ENCODE peak calls at places on chromosomes 6 and 20, in eight cellular contexts. V is neural crest cell; W is left cardiac atrium; J is stimulated activated CD4-positive, alpha-beta T cell treated with anti-CD3 and anti-CD28 coated beads, TNF-alpha, amount 100 ng/mL, for 24 hours; P is iPS DF 19.7; U is stimulated activated naive CD4-positive, alpha-beta T cell; R is RCC 7860; Z is PC-9. F is an unnamed sample.

GRCh38 chr6:151254451-151255081 is 14.8 kb downstream of the AKAP12 start:
- DNase-seq in V (no peak), U (no peak), P (no peak), Z (peak), J (no peak), R (peak), W (no peak), F (peak)

GRCh38 chr20:15814360-15814759 is 758.9 kb downstream of the KIF16B start:
- DNase-seq in R (no peak), P (no peak), V (no peak), W (no peak), J (no peak), Z (no peak), U (no peak), F (no peak)

GRCh38 chr6:56841751-56842150 is 113.2 kb upstream of the BEND6 start:
- DNase-seq in R (no peak), V (no peak), J (no peak), P (no peak), U (no peak), Z (no peak), W (no peak), F (no peak)

GRCh38 chr6:36345681-36346417 is 9.2 kb upstream of the BNIP5 start:
- DNase-seq in P (no peak), J (no peak), Z (no peak), U (no peak), W (no peak), V (no peak), R (no peak), F (no peak)

GRCh38 chr20:6882911-6883310 is 115.4 kb downstream of the BMP2 start:
- DNase-seq in Z (peak), P (no peak), R (no peak), V (no peak), W (no peak), J (no peak), U (no peak), F (no peak)

GRCh38 chr6:156543431-156543830 is 233.7 kb upstream of the ARID1B start:
- DNase-seq in J (no peak), V (no peak), R (no peak), Z (no peak), P (no peak), U (no peak), W (no peak), F (no peak)

GRCh38 chr20:41613321-41613720 is 4.9 kb downstream of the CHD6 start:
- DNase-seq in J (no peak), R (no peak), V (no peak), P (no peak), U (no peak), Z (no peak), W (no peak), F (no peak)

GRCh38 chr20:32681175-32682084 is 7.7 kb upstream of the C20orf203 start:
- DNase-seq in R (peak), W (no peak), J (no peak), P (no peak), U (no peak), Z (peak), V (peak), F (no peak)

GRCh38 chr6:167968091-167968490 is 29.4 kb upstream of the KIF25 start:
- DNase-seq in R (no peak), U (no peak), J (peak), Z (no peak), V (peak), P (no peak), W (no peak), F (no peak)

GRCh38 chr6:17103715-17104114 is 1.9 kb downstream of the STMND1 start:
- DNase-seq in U (no peak), Z (no peak), P (no peak), J (no peak), V (no peak), R (no peak), W (no peak), F (no peak)

GRCh38 chr6:15510121-15510520 is 152.7 kb downstream of the DTNBP1 start:
- DNase-seq in R (no peak), P (no peak), W (no peak), U (no peak), V (no peak), J (no peak), Z (no peak), F (no peak)

GRCh38 chr6:157314705-157315321 is 8.5 kb downstream of the TMEM242 start:
- DNase-seq in W (no peak), P (no peak), J (no peak), U (no peak), V (no peak), Z (peak), R (peak), F (peak)

GRCh38 chr20:56439784-56440291 is 27.8 kb downstream of the CASS4 start:
- DNase-seq in W (peak), R (peak), P (no peak), V (no peak), J (no peak), U (no peak), Z (peak), F (peak)

GRCh38 chr6:170209354-170210025 is 81.4 kb downstream of the DLL1 start:
- DNase-seq in R (no peak), J (no peak), U (no peak), V (no peak), Z (no peak), P (no peak), W (no peak), F (no peak)

GRCh38 chr6:2970753-2971419 is 481 bp downstream of the SERPINB6 start:
- DNase-seq in W (peak), V (no peak), J (peak), R (peak), Z (no peak), P (no peak), U (peak), F (peak)

GRCh38 chr6:7440476-7440875 is 50.9 kb downstream of the RIOK1 start:
- DNase-seq in W (no peak), U (no peak), V (no peak), R (no peak), Z (no peak), J (no peak), P (no peak), F (peak)

GRCh38 chr6:111566222-111566717 is 39.4 kb downstream of the TRAF3IP2 start:
- DNase-seq in W (no peak), Z (no peak), U (no peak), P (no peak), J (no peak), V (no peak), R (no peak), F (no peak)

GRCh38 chr6:135180458-135181332 is at the start of gene MYB:
- DNase-seq in R (peak), W (peak), V (peak), P (no peak), U (peak), Z (peak), J (peak), F (peak)

GRCh38 chr6:26270121-26270861 is 94.7 kb upstream of the BTN3A2 start:
- DNase-seq in U (no peak), V (no peak), J (no peak), R (peak), W (no peak), Z (no peak), P (no peak), F (no peak)

GRCh38 chr6:53295176-53295575 is 53.6 kb downstream of the ELOVL5 start:
- DNase-seq in P (no peak), R (no peak), Z (no peak), V (no peak), W (no peak), U (no peak), J (no peak), F (no peak)

GRCh38 chr6:157029980-157030690 is 253.0 kb downstream of the ARID1B start:
- DNase-seq in Z (no peak), R (no peak), P (no peak), J (no peak), V (no peak), W (no peak), U (no peak), F (no peak)

GRCh38 chr20:5662769-5663168 is 87.4 kb upstream of the SHLD1 start:
- DNase-seq in J (no peak), U (no peak), V (no peak), W (no peak), P (no peak), R (no peak), Z (no peak), F (no peak)

GRCh38 chr20:17681741-17682102 is 320 bp downstream of the RRBP1 start:
- DNase-seq in P (no peak), W (no peak), Z (no peak), U (no peak), J (no peak), R (no peak), V (no peak), F (no peak)

GRCh38 chr20:2042400-2042799 is 48.5 kb upstream of the PDYN start:
- DNase-seq in V (no peak), R (peak), J (no peak), P (no peak), W (no peak), Z (no peak), U (no peak), F (peak)

GRCh38 chr20:50868509-50869495 is 62.4 kb downstream of the ADNP start:
- DNase-seq in P (no peak), V (no peak), W (no peak), Z (peak), U (no peak), R (no peak), J (no peak), F (no peak)

GRCh38 chr6:93419304-93420162 is at the start of gene EPHA7:
- DNase-seq in U (peak), J (peak), W (peak), R (peak), V (peak), P (peak), Z (peak), F (peak)

GRCh38 chr6:148528292-148528691 is 185.7 kb downstream of the SASH1 start:
- DNase-seq in W (no peak), J (no peak), P (no peak), Z (no peak), R (no peak), U (no peak), V (no peak), F (no peak)

GRCh38 chr6:33578588-33579011 is 1.5 kb downstream of the BAK1 start:
- DNase-seq in U (peak), W (no peak), Z (no peak), R (no peak), V (no peak), J (no peak), P (no peak), F (no peak)

GRCh38 chr20:45426621-45427020 is 10.7 kb downstream of the PIGT start:
- DNase-seq in J (no peak), R (no peak), W (no peak), V (no peak), Z (no peak), U (no peak), P (no peak), F (no peak)

GRCh38 chr20:17077030-17077429 is 149.8 kb upstream of the PCSK2 start:
- DNase-seq in P (no peak), W (no peak), R (no peak), U (no peak), J (no peak), Z (no peak), V (no peak), F (no peak)

GRCh38 chr6:130517444-130517931 is 151.7 kb downstream of the TMEM200A start:
- DNase-seq in W (no peak), P (no peak), J (no peak), R (peak), U (no peak), Z (peak), V (no peak), F (no peak)

GRCh38 chr20:13325796-13326340 is 104.8 kb downstream of the ISM1 start:
- DNase-seq in P (no peak), J (no peak), Z (no peak), R (no peak), W (no peak), U (no peak), V (no peak), F (no peak)

GRCh38 chr6:121435444-121436069 is at the start of gene GJA1:
- DNase-seq in Z (no peak), U (no peak), V (peak), J (no peak), P (peak), R (peak), W (peak), F (peak)

GRCh38 chr6:140774080-140774505 is 1358.6 kb upstream of the GJE1 start:
- DNase-seq in U (no peak), V (no peak), J (no peak), R (peak), W (no peak), P (no peak), Z (no peak), F (peak)

GRCh38 chr20:38059832-38060231 is 26.3 kb downstream of the RPRD1B start:
- DNase-seq in R (no peak), U (no peak), W (no peak), J (no peak), V (no peak), Z (no peak), P (no peak), F (no peak)

GRCh38 chr6:28281288-28282064 is at the start of gene PGBD1:
- DNase-seq in R (peak), J (peak), U (no peak), P (peak), V (peak), Z (peak), W (peak), F (peak)

GRCh38 chr6:104404377-104404776 is 455.3 kb downstream of the HACE1 start:
- DNase-seq in W (no peak), R (no peak), V (no peak), U (no peak), Z (no peak), J (no peak), P (no peak), F (no peak)

GRCh38 chr20:4243071-4243470 is 227.7 kb upstream of the RNF24 start:
- DNase-seq in P (no peak), R (no peak), U (no peak), V (peak), W (no peak), Z (no peak), J (no peak), F (no peak)

GRCh38 chr6:135128268-135128914 is 52.7 kb upstream of the MYB start:
- DNase-seq in U (peak), V (no peak), P (no peak), R (no peak), Z (no peak), W (no peak), J (peak), F (no peak)

F was measured in GM03348.